ENCODE peak calls at places on chromosome 9, in six cellular contexts. G is activated T-helper 1 cell treated with anti-CD3 and anti-CD28 coated beads, Interleukin-12 subunit alpha, Interleukin-12 subunit beta, Interleukin-2, Interleukin-4 antibody, amounts not matched to agents 30 ng/mL and 10 ng/mL and 1 ng/mL, durations not matched to agents 14 hours and 24 hours and 36 hours; D is AG09309; W is AG09319; S is activated CD8-positive, alpha-beta T cell treated with anti-CD3 and anti-CD28 coated beads for 36 hours; P is activated gamma-delta T cell treated with Interleukin-2 at 50 U/mL for 16 hours. F is an unnamed sample.

GRCh38 chr9:122814545-122814944 is 13.8 kb downstream of the PDCL start:
- DNase-seq in G (no peak), D (no peak), W (no peak), S (no peak), P (no peak), F (no peak)

GRCh38 chr9:109910616-109911568 is 130.9 kb downstream of the PALM2AKAP2 start:
- DNase-seq in G (no peak), D (peak), W (peak), S (no peak), P (no peak), F (no peak)

GRCh38 chr9:107992269-107992668 is 502.7 kb upstream of the KLF4 start:
- DNase-seq in G (no peak), D (no peak), W (no peak), S (no peak), P (no peak), F (no peak)

GRCh38 chr9:81028504-81028903 is 660.8 kb downstream of the TLE1 start:
- DNase-seq in G (no peak), D (peak), W (no peak), S (no peak), P (no peak), F (no peak)

GRCh38 chr9:132249123-132249522 is 87.3 kb downstream of the NTNG2 start:
- DNase-seq in G (no peak), D (no peak), W (no peak), S (no peak), P (no peak), F (no peak)

GRCh38 chr9:80605129-80605528 is 1033.4 kb downstream of the TLE4 start:
- DNase-seq in G (no peak), D (peak), W (peak), S (no peak), P (no peak), F (no peak)

GRCh38 chr9:107528686-107529085 is 39.1 kb upstream of the KLF4 start:
- DNase-seq in G (no peak), D (no peak), W (no peak), S (no peak), P (no peak), F (no peak)

GRCh38 chr9:123928471-123929176 is 1.3 kb downstream of the DENND1A start:
- DNase-seq in G (no peak), D (no peak), W (peak), S (peak), P (no peak), F (no peak)

GRCh38 chr9:6787793-6788174 is 30.0 kb downstream of the KDM4C start:
- DNase-seq in G (no peak), D (no peak), W (no peak), S (no peak), P (no peak), F (no peak)

GRCh38 chr9:120891255-120891954 is 14.4 kb upstream of the PHF19 start:
- DNase-seq in G (peak), D (no peak), W (no peak), S (peak), P (peak), F (no peak)

GRCh38 chr9:95004452-95005275 is 278.2 kb downstream of the AOPEP start:
- DNase-seq in G (peak), D (no peak), W (no peak), S (peak), P (no peak), F (no peak)

GRCh38 chr9:27569406-27569805 is 3.9 kb downstream of the C9orf72 start:
- DNase-seq in G (no peak), D (no peak), W (no peak), S (no peak), P (no peak), F (no peak)

GRCh38 chr9:99363509-99363908 is 141.4 kb downstream of the SEC61B start:
- DNase-seq in G (no peak), D (no peak), W (no peak), S (no peak), P (no peak), F (no peak)

GRCh38 chr9:37650299-37650872 is 368 bp upstream of the FRMPD1 start:
- DNase-seq in G (no peak), D (no peak), W (no peak), S (no peak), P (no peak), F (no peak)

GRCh38 chr9:70510157-70510770 is 95.8 kb upstream of the KLF9 start:
- DNase-seq in G (no peak), D (no peak), W (no peak), S (peak), P (no peak), F (peak)

GRCh38 chr9:81798606-81799005 is 109.3 kb upstream of the TLE1 start:
- DNase-seq in G (no peak), D (no peak), W (no peak), S (no peak), P (no peak), F (no peak)

GRCh38 chr9:70868661-70869652 is 252.5 kb downstream of the TRPM3 start:
- DNase-seq in G (no peak), D (no peak), W (no peak), S (no peak), P (no peak), F (no peak)

GRCh38 chr9:36862206-36863145 is 171.6 kb downstream of the PAX5 start:
- DNase-seq in G (no peak), D (no peak), W (no peak), S (peak), P (no peak), F (no peak)

F was measured in stimulated activated CD4-positive, alpha-beta T cell treated with anti-CD3 and anti-CD28 coated beads, Interleukin-12 subunit alpha, Interleukin-12 subunit beta, amount 100 ng/mL, for 24 hours.